ENCODE peak calls at places on chromosomes 4 and X, in nine cellular contexts. G is GM23248, Q is GM23338, L is PC-3, W is HCT116, I is neural progenitor cell, K is OCI-LY7, S is SK-N-SH, P is MM.1S. E is an unnamed sample. For H3K4me1, the result is how much of the 10 kb centered on the place peaks cover.

GRCh38 chr4:123599920-123600394 is 203.4 kb downstream of the SPRY1 start:
- DNase-seq in G (peak), Q (peak), L (no peak), W (no peak), I (peak), K (peak), S (peak), P (peak), E (peak)

GRCh38 chr4:85084371-85085170 is 118.1 kb upstream of the WDFY3 start:
- DNase-seq in G (peak), Q (peak), L (peak), W (peak), I (peak), K (peak), S (peak), P (peak), E (peak)

GRCh38 chr4:126777649-126778048 is 855.1 kb upstream of the INTU start:
- DNase-seq in G (peak), Q (no peak), L (no peak), W (no peak), I (no peak), K (no peak), S (no peak), P (no peak), E (no peak)

GRCh38 chrX:34956915-34957314 is 14.3 kb downstream of the FAM47B start:
- DNase-seq in G (peak), Q (no peak), L (peak), W (no peak), I (no peak), K (no peak), S (no peak), P (no peak), E (no peak)

GRCh38 chr4:107366016-107366415 is 329.9 kb upstream of the DKK2 start:
- DNase-seq in G (no peak), Q (no peak), L (no peak), W (no peak), I (no peak), K (no peak), S (no peak), P (no peak), E (no peak)

GRCh38 chrX:14014526-14014925 is 15.2 kb downstream of the GEMIN8 start:
- DNase-seq in G (no peak), Q (no peak), L (no peak), W (no peak), I (no peak), K (no peak), S (no peak), P (no peak), E (no peak)

GRCh38 chrX:123311486-123311885 is 127.4 kb downstream of the GRIA3 start:
- DNase-seq in G (no peak), Q (no peak), L (no peak), W (no peak), I (no peak), K (no peak), S (no peak), P (no peak), E (no peak)

GRCh38 chr4:16129336-16129735 is 45.5 kb upstream of the PROM1 start:
- DNase-seq in G (no peak), Q (no peak), L (no peak), W (no peak), I (no peak), K (no peak), S (peak), P (no peak), E (peak)

GRCh38 chr4:51885371-51885770 is 42.4 kb downstream of the DCUN1D4 start:
- DNase-seq in G (peak), Q (peak), L (peak), W (peak), I (peak), K (peak), S (peak), P (no peak), E (peak)

GRCh38 chrX:10725071-10725470 is 104.7 kb upstream of the MID1 start:
- DNase-seq in G (no peak), Q (peak), L (peak), W (no peak), I (peak), K (no peak), S (peak), P (no peak), E (no peak)

GRCh38 chr4:55396305-55397023 is 707 bp downstream of the TMEM165 start:
- DNase-seq in G (peak), Q (peak), L (peak), W (no peak), I (peak), K (peak), S (peak), P (peak), E (peak)

GRCh38 chr4:17705107-17705506 is 76.3 kb downstream of the FAM184B start:
- DNase-seq in G (no peak), Q (no peak), L (no peak), W (no peak), I (no peak), K (no peak), S (no peak), P (no peak), E (no peak)

GRCh38 chr4:40423735-40424134 is 88.6 kb downstream of the CHRNA9 start:
- DNase-seq in G (peak), Q (no peak), L (no peak), W (no peak), I (no peak), K (no peak), S (no peak), P (no peak), E (no peak)

GRCh38 chr4:142474398-142475087 is 371.6 kb downstream of the INPP4B start:
- DNase-seq in G (peak), Q (no peak), L (peak), W (peak), I (no peak), K (no peak), S (no peak), P (peak), E (no peak)

GRCh38 chr4:151226004-151226932 is 50.7 kb upstream of the PRSS48 start:
- DNase-seq in G (peak), Q (no peak), L (peak), W (peak), I (no peak), K (no peak), S (no peak), P (no peak), E (peak)

GRCh38 chr4:173414456-173414855 is 15.5 kb upstream of the SCRG1 start:
- DNase-seq in G (no peak), Q (no peak), L (no peak), W (no peak), I (no peak), K (no peak), S (no peak), P (no peak), E (no peak)

GRCh38 chr4:150982557-150983233 is 32.4 kb downstream of the LRBA start:
- DNase-seq in G (peak), Q (no peak), L (no peak), W (no peak), I (no peak), K (no peak), S (no peak), P (no peak), E (no peak)

GRCh38 chr4:128451270-128451905 is 163.8 kb upstream of the PGRMC2 start:
- DNase-seq in G (no peak), Q (no peak), L (peak), W (no peak), I (no peak), K (no peak), S (no peak), P (no peak), E (no peak)

GRCh38 chrX:46576458-46576857 is 2.9 kb downstream of the CHST7 start:
- DNase-seq in G (peak), Q (no peak), L (peak), W (no peak), I (no peak), K (no peak), S (no peak), P (no peak), E (no peak)

GRCh38 chr4:76782837-76783236 is 115.1 kb downstream of the SOWAHB start:
- DNase-seq in G (peak), Q (peak), L (peak), W (no peak), I (no peak), K (no peak), S (no peak), P (no peak), E (no peak)

GRCh38 chrX:24341795-24342194 is 18.6 kb upstream of the SUPT20HL1 start:
- DNase-seq in G (peak), Q (no peak), L (peak), W (no peak), I (no peak), K (no peak), S (no peak), P (no peak), E (no peak)

GRCh38 chrX:107549504-107549903 is 78.8 kb upstream of the PRPS1 start:
- DNase-seq in G (no peak), Q (no peak), L (no peak), W (no peak), I (no peak), K (no peak), S (no peak), P (no peak), E (no peak)

GRCh38 chr4:161767116-161767515 is 396.7 kb downstream of the FSTL5 start:
- DNase-seq in G (no peak), Q (no peak), L (peak), W (no peak), I (no peak), K (no peak), S (no peak), P (no peak), E (no peak)

DNA sequence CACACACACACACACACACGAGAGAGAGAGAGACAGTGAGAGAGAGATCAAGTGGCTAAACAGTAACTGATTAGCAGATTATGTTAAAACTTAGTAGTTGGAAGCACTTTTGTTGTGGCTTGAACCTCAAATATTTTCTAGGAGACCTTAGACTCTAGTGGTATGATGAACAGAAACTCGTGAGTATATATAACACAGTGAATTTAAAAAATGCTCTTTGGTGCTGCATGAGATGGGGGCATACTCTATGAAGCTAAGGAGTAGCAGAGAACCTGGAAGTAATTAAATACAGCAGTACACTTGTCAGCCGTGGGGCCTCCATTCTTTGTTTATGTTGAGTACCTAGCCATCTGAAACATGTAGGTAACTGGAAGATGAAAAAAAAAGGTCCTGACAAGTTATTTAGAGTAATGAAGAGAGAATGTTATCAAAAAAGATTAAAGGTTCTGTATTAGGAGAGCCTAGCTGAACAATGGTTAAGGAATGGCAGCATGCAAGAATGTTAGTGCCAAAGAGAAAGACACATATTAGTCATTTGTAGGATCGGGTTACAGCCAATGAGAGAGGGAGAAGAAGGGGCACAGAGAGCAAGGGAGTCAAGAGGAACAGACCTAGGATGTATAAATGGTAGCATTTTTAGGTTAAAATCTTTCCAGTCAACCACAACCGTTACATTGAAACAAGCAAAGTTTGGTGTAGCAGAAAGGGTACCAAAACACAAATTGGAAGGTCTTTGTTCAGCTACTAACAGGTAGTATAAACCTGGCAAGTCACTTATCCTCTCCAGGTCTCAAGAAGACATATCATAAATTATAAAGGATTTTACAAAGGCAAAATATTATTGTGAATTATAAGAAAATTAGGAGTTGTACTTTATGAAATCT is 316.7 kb upstream of the DIPK2B start:
- DNase-seq in G (peak), Q (peak), L (peak), W (peak), I (no peak), K (no peak), S (no peak), P (no peak), E (no peak)
- H3K27ac ChIP-seq in G (peak), Q (no peak), L (peak), W (peak), I (no peak), K (no peak), S (peak), P (no peak), E (peak)

DNA sequence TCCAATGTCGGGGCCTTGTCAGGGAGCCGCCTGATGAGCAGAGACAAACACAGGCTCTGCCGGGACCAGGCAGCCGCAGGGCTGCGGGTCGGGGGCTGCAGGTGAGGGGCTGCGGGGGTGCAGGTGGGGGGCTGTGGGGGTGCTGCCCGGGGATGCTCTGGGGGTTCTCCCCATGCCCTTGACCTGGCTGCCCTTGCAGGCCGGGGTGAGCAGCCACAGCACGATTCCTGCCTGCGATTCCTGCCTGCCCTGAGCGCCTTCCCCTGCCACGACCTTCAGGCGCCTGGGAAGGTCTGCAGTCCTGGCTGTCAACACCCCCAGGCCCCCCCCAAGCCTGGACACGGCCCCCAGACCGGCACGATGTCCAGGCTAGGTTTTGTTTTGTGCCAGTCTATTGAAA is 106.3 kb downstream of the FAM53A start:
- DNase-seq in G (no peak), Q (no peak), L (no peak), W (no peak), I (peak), K (no peak), S (no peak), P (no peak), E (no peak)
- H3K4me1 ChIP-seq in G (under half), Q (under half), L (under half), W (under half), I (under half), K (under half), S (under half), P (under half), E (under half)

DNA sequence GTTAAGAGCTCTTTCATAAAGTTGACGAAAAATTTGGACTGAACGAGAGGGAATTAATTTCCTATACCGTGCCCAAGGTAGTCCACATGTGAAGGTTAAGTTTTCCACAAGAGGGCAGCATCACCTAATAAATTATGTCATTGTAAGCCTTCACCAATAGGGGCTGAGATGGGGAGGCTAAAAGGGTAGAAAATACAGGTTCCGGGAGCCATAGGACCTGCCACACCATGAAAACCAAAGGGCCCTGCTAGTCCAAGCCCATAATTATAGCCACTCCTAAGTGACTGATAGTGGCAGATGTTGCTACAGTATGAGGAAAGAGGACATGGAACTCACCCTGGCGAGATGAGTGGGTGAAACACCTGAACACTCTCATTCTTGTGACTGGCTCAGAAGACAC is 122.2 kb downstream of the SHROOM4 start:
- DNase-seq in G (peak), Q (peak), L (peak), W (peak), I (peak), K (peak), S (peak), P (peak), E (peak)
- TF ChIP-seq EZH2phosphoT487 in G (no peak), Q (no peak), L (no peak), W (no peak), I (no peak), K (no peak), S (no peak), P (no peak), E (no peak)

GRCh38 chrX:71099736-71100135 is 4.1 kb downstream of the FOXO4 start:
- DNase-seq in G (no peak), Q (peak), L (no peak), W (no peak), I (peak), K (no peak), S (no peak), P (no peak), E (no peak)

GRCh38 chrX:71100581-71101505 is 5.2 kb downstream of the FOXO4 start:
- DNase-seq in G (no peak), Q (no peak), L (no peak), W (no peak), I (no peak), K (no peak), S (no peak), P (no peak), E (no peak)

GRCh38 chrX:71098302-71098701 is 2.7 kb downstream of the FOXO4 start:
- DNase-seq in G (peak), Q (peak), L (peak), W (peak), I (no peak), K (peak), S (peak), P (peak), E (peak)

GRCh38 chrX:71096702-71097032 is 1.0 kb downstream of the FOXO4 start:
- DNase-seq in G (peak), Q (no peak), L (no peak), W (no peak), I (no peak), K (no peak), S (no peak), P (no peak), E (no peak)

GRCh38 chrX:71098951-71099506 is 3.4 kb downstream of the FOXO4 start:
- DNase-seq in G (no peak), Q (peak), L (no peak), W (no peak), I (no peak), K (no peak), S (no peak), P (no peak), E (no peak)
- H3K27ac ChIP-seq in G (no peak), Q (peak), L (no peak), W (no peak), I (no peak), K (no peak), S (no peak), P (no peak), E (no peak)

E was measured in hepatocyte.